ENCODE peak calls at places on chromosomes 16 and 17, in eight cellular contexts. One of them, this sample, is unnamed.

GRCh38 chr16:56421313-56421712 is 4.0 kb downstream of the AMFR start:
- DNase-seq in NCI-H1436: no peak
- DNase-seq in cardiac muscle cell: no peak
- DNase-seq in NCI-H1048: no peak
- DNase-seq in EL: no peak
- DNase-seq in A549: no peak
- DNase-seq in mucosa of gallbladder: no peak
- DNase-seq in renal cortical epithelial cell: no peak
- DNase-seq in this sample: no peak

GRCh38 chr16:14564323-14564722 is 65.7 kb downstream of the PARN start:
- DNase-seq in NCI-H1436: no peak
- DNase-seq in cardiac muscle cell: no peak
- DNase-seq in NCI-H1048: no peak
- DNase-seq in EL: no peak
- DNase-seq in A549: no peak
- DNase-seq in mucosa of gallbladder: peak; percentile 54
- DNase-seq in renal cortical epithelial cell: peak; percentile 22
- DNase-seq in this sample: peak; percentile 78

GRCh38 chr17:57859601-57860413 is 10.0 kb upstream of the MRPS23 start:
- DNase-seq in NCI-H1436: no peak
- DNase-seq in cardiac muscle cell: no peak
- DNase-seq in NCI-H1048: no peak
- DNase-seq in EL: no peak
- DNase-seq in A549: no peak
- DNase-seq in mucosa of gallbladder: no peak
- DNase-seq in renal cortical epithelial cell: no peak
- DNase-seq in this sample: no peak

GRCh38 chr16:30141750-30142149 is 18.7 kb upstream of the MAPK3 start:
- DNase-seq in NCI-H1436: no peak
- DNase-seq in cardiac muscle cell: no peak
- DNase-seq in NCI-H1048: no peak
- DNase-seq in EL: no peak
- DNase-seq in A549: no peak
- DNase-seq in mucosa of gallbladder: no peak
- DNase-seq in renal cortical epithelial cell: no peak
- DNase-seq in this sample: no peak

GRCh38 chr17:54404259-54404658 is 496.4 kb upstream of the TOM1L1 start:
- DNase-seq in NCI-H1436: no peak
- DNase-seq in cardiac muscle cell: no peak
- DNase-seq in NCI-H1048: no peak
- DNase-seq in EL: no peak
- DNase-seq in A549: no peak
- DNase-seq in mucosa of gallbladder: no peak
- DNase-seq in renal cortical epithelial cell: no peak
- DNase-seq in this sample: no peak

GRCh38 chr17:77316191-77316641 is 175.4 kb downstream of the SEC14L1 start:
- DNase-seq in NCI-H1436: no peak
- DNase-seq in cardiac muscle cell: peak; percentile 31
- DNase-seq in NCI-H1048: no peak
- DNase-seq in EL: peak; percentile 51
- DNase-seq in A549: no peak
- DNase-seq in mucosa of gallbladder: no peak
- DNase-seq in renal cortical epithelial cell: peak; percentile 74
- DNase-seq in this sample: no peak

GRCh38 chr16:53022374-53022773 is 30.3 kb downstream of the CHD9NB start:
- DNase-seq in NCI-H1436: peak; percentile 67
- DNase-seq in cardiac muscle cell: peak; percentile 76
- DNase-seq in NCI-H1048: no peak
- DNase-seq in EL: peak; percentile 51
- DNase-seq in A549: peak; percentile 69
- DNase-seq in mucosa of gallbladder: no peak
- DNase-seq in renal cortical epithelial cell: peak; percentile 52
- DNase-seq in this sample: peak; percentile 45

GRCh38 chr16:84044108-84044488 is 1.5 kb upstream of the SLC38A8 start:
- DNase-seq in NCI-H1436: no peak
- DNase-seq in cardiac muscle cell: peak; percentile 51
- DNase-seq in NCI-H1048: no peak
- DNase-seq in EL: peak; percentile 14
- DNase-seq in A549: peak; percentile 42
- DNase-seq in mucosa of gallbladder: no peak
- DNase-seq in renal cortical epithelial cell: peak; percentile 41
- DNase-seq in this sample: peak; percentile 39

GRCh38 chr16:52997922-52998321 is 54.8 kb downstream of the CHD9NB start:
- DNase-seq in NCI-H1436: no peak
- DNase-seq in cardiac muscle cell: no peak
- DNase-seq in NCI-H1048: no peak
- DNase-seq in EL: no peak
- DNase-seq in A549: no peak
- DNase-seq in mucosa of gallbladder: no peak
- DNase-seq in renal cortical epithelial cell: no peak
- DNase-seq in this sample: no peak

GRCh38 chr16:10277597-10277996 is 95.4 kb upstream of the GRIN2A start:
- DNase-seq in NCI-H1436: no peak
- DNase-seq in cardiac muscle cell: no peak
- DNase-seq in NCI-H1048: no peak
- DNase-seq in EL: no peak
- DNase-seq in A549: no peak
- DNase-seq in mucosa of gallbladder: no peak
- DNase-seq in renal cortical epithelial cell: no peak
- DNase-seq in this sample: no peak

GRCh38 chr17:51802544-51802943 is 356.0 kb downstream of the CA10 start:
- DNase-seq in NCI-H1436: no peak
- DNase-seq in cardiac muscle cell: no peak
- DNase-seq in NCI-H1048: no peak
- DNase-seq in EL: no peak
- DNase-seq in A549: no peak
- DNase-seq in mucosa of gallbladder: no peak
- DNase-seq in renal cortical epithelial cell: no peak
- DNase-seq in this sample: no peak

GRCh38 chr17:72447251-72447640 is 326.4 kb downstream of the SOX9 start:
- DNase-seq in NCI-H1436: no peak
- DNase-seq in cardiac muscle cell: no peak
- DNase-seq in NCI-H1048: no peak
- DNase-seq in EL: no peak
- DNase-seq in A549: no peak
- DNase-seq in mucosa of gallbladder: no peak
- DNase-seq in renal cortical epithelial cell: no peak
- DNase-seq in this sample: no peak

GRCh38 chr16:57036315-57036714 is 47.0 kb downstream of the NLRC5 start:
- DNase-seq in NCI-H1436: no peak
- DNase-seq in cardiac muscle cell: no peak
- DNase-seq in NCI-H1048: no peak
- DNase-seq in EL: no peak
- DNase-seq in A549: no peak
- DNase-seq in mucosa of gallbladder: no peak
- DNase-seq in renal cortical epithelial cell: no peak
- DNase-seq in this sample: no peak